ENCODE peak calls at places on chromosomes 3 and 15, in five cellular contexts. X is ovary, M is GM23248, G is stomach, Z is lung. Y is an unnamed sample.

GRCh38 chr15:95684693-95685115 is 645.8 kb upstream of the NR2F2 start:
- DNase-seq in X (no peak), Z (no peak), G (no peak), M (peak), Y (no peak)

GRCh38 chr3:15646924-15647511 is 45.5 kb downstream of the BTD start:
- DNase-seq in G (no peak), X (peak), M (peak), Z (peak), Y (no peak)

GRCh38 chr3:96331341-96331740 is 483.1 kb upstream of the EPHA6 start:
- DNase-seq in X (no peak), G (no peak), M (no peak), Z (no peak), Y (peak)

GRCh38 chr3:164190566-164190965 is 887.7 kb downstream of the SI start:
- DNase-seq in M (no peak), X (no peak), Z (no peak), G (no peak), Y (no peak)

GRCh38 chr3:184541886-184542562 is 19.6 kb upstream of the EPHB3 start:
- DNase-seq in X (no peak), G (no peak), M (no peak), Z (peak), Y (no peak)

GRCh38 chr15:85582076-85582718 is 201.8 kb downstream of the AKAP13 start:
- DNase-seq in M (peak), X (no peak), G (peak), Z (no peak), Y (no peak)

GRCh38 chr15:99476413-99477222 is 89.2 kb upstream of the MEF2A start:
- DNase-seq in X (no peak), M (peak), Z (no peak), G (peak), Y (no peak)

GRCh38 chr15:91268510-91268909 is 168.5 kb downstream of the SV2B start:
- DNase-seq in M (peak), X (no peak), Z (no peak), G (no peak), Y (no peak)

GRCh38 chr15:71761649-71762048 is 48.7 kb upstream of the NR2E3 start:
- DNase-seq in Z (no peak), X (no peak), M (peak), G (peak), Y (no peak)

GRCh38 chr3:121399820-121400219 is 146.0 kb downstream of the POLQ start:
- DNase-seq in M (no peak), G (no peak), X (no peak), Z (no peak), Y (no peak)

GRCh38 chr15:72859757-72860145 is 76.2 kb upstream of the ADPGK start:
- DNase-seq in Z (no peak), G (no peak), X (no peak), M (no peak), Y (no peak)

GRCh38 chr15:67776600-67776999 is 48.7 kb upstream of the SKOR1 start:
- DNase-seq in X (no peak), M (peak), Z (no peak), G (no peak), Y (no peak)

GRCh38 chr3:5026046-5026362 is 46.8 kb downstream of the BHLHE40 start:
- DNase-seq in G (no peak), Z (no peak), X (no peak), M (no peak), Y (no peak)

GRCh38 chr3:114892117-114892870 is 254.8 kb downstream of the ZBTB20 start:
- DNase-seq in M (no peak), X (no peak), G (no peak), Z (no peak), Y (no peak)

GRCh38 chr3:71979155-71979554 is 194.2 kb upstream of the PROK2 start:
- DNase-seq in Z (no peak), M (no peak), G (no peak), X (no peak), Y (no peak)

GRCh38 chr3:126356373-126357298 is 572 bp downstream of the KLF15 start:
- DNase-seq in X (peak), G (no peak), M (peak), Z (peak), Y (no peak)

GRCh38 chr3:124664804-124665203 is 65.4 kb upstream of the UMPS start:
- DNase-seq in G (peak), X (no peak), Z (no peak), M (no peak), Y (no peak)

GRCh38 chr3:10945683-10946287 is 46.8 kb upstream of the SLC6A1 start:
- DNase-seq in M (peak), Z (peak), X (peak), G (peak), Y (no peak)

GRCh38 chr15:77296773-77297337 is 123.0 kb downstream of the PEAK1 start:
- DNase-seq in M (no peak), Z (no peak), X (no peak), G (no peak), Y (no peak)

GRCh38 chr15:36527512-36528162 is 51.8 kb upstream of the CDIN1 start:
- DNase-seq in X (no peak), Z (no peak), G (no peak), M (peak), Y (no peak)

GRCh38 chr3:111751961-111752360 is 107.1 kb upstream of the PHLDB2 start:
- DNase-seq in Z (no peak), G (no peak), M (peak), X (no peak), Y (no peak)

GRCh38 chr3:61928776-61929175 is 367.4 kb downstream of the PTPRG start:
- DNase-seq in X (no peak), M (no peak), Z (no peak), G (no peak), Y (no peak)
- H3K27ac ChIP-seq in X (no peak), M (no peak), Z (no peak), G (no peak), Y (no peak)

DNA sequence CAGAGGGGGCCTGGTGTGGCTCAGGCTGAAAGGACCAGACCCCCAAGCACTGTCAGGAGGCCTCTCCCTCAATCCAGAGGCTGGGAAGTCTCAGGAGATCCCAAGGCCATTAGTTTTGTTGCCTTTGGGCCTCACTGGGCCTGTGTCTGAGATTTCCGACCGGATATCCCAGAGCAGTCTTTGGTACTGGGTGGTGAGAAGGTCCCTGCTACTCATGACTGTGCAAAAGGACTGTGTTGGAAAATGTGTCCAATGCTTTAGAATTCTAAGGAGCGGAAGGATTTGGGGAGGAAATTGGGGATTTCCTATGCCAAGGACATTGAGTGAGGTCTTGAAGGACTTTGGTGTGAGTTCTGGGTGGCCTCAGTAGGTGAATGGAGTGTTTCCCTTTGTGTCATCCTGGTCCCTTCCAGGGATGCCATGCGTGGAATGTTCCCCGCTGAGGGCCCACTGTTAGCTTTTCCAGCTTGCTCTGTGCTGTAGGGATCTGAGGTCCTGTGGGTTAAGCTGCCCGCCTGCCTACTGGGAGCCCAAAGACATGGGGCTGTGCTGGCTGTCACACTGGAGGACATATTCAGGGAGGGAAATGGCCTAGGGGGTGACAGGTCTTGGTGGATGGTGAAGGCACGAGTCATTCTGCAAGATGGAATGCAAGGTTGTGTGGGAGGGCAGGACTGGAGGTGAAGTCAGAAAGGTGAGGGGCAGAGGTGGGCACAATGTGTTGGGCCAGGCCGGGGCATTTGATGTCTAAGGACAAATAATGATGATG is 16.4 kb downstream of the SMAD6 start:
- DNase-seq in Z (no peak), G (no peak), M (no peak), X (no peak), Y (no peak)
- H3K27ac ChIP-seq in Z (no peak), G (peak), M (peak), X (no peak), Y (no peak)

GRCh38 chr15:73986055-73986775 is 5.9 kb downstream of the STOML1 start:
- DNase-seq in G (no peak), X (no peak), M (peak), Z (no peak), Y (no peak)
- H3K27ac ChIP-seq in G (peak), X (no peak), M (no peak), Z (no peak), Y (no peak)

GRCh38 chr3:50219285-50219684 is 14.2 kb downstream of the SLC38A3 start:
- DNase-seq in G (no peak), X (no peak), M (no peak), Z (no peak), Y (no peak)
- H3K27ac ChIP-seq in G (no peak), X (no peak), M (no peak), Z (no peak), Y (no peak)

GRCh38 chr3:150333482-150333881 is 74.6 kb upstream of the TSC22D2 start:
- DNase-seq in M (no peak), G (no peak), Z (no peak), X (no peak), Y (no peak)

GRCh38 chr3:150330174-150330573 is 77.9 kb upstream of the TSC22D2 start:
- DNase-seq in X (no peak), G (no peak), M (no peak), Z (no peak), Y (no peak)

GRCh38 chr3:150329408-150329807 is 78.7 kb upstream of the TSC22D2 start:
- DNase-seq in M (no peak), G (no peak), Z (no peak), X (no peak), Y (no peak)

GRCh38 chr3:150331978-150332568 is 76.0 kb upstream of the TSC22D2 start:
- DNase-seq in G (no peak), X (no peak), Z (no peak), M (no peak), Y (no peak)

DNA sequence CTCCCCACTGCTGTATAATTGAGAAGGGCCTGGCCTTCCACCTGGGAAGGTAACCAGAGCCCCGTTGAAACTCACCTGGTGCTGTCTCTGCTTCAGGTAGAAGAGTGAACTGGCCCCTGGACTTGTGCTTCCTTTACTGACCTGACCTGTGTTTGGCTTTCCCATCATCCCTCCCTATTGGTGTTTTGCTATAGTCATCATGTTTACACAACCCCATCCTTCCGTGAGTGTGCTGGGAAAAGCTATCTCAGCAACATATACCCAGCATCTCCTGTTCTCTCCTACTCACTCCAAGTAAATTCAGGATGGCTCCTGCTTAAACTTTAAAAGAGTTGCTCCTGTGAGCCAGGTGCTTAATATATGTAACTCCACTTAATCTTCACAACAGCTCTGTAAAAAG is 77.2 kb upstream of the TSC22D2 start:
- DNase-seq in M (no peak), X (no peak), Z (no peak), G (no peak), Y (no peak)
- H3K27ac ChIP-seq in M (no peak), X (no peak), Z (no peak), G (no peak), Y (no peak)

GRCh38 chr3:58078610-58079009 is 70.4 kb downstream of the FLNB start:
- DNase-seq in G (no peak), M (no peak), Z (no peak), X (no peak), Y (no peak)

GRCh38 chr3:58079773-58080172 is 71.6 kb downstream of the FLNB start:
- DNase-seq in X (no peak), G (no peak), Z (no peak), M (no peak), Y (no peak)

GRCh38 chr3:58074997-58075396 is 66.8 kb downstream of the FLNB start:
- DNase-seq in Z (no peak), X (no peak), M (no peak), G (no peak), Y (peak)

GRCh38 chr3:58074126-58074715 is 66.0 kb downstream of the FLNB start:
- DNase-seq in M (no peak), Z (no peak), G (no peak), X (no peak), Y (no peak)

GRCh38 chr3:58077586-58078285 is 69.5 kb downstream of the FLNB start:
- DNase-seq in G (no peak), M (no peak), X (no peak), Z (no peak), Y (no peak)
- H3K27ac ChIP-seq in G (no peak), M (no peak), X (no peak), Z (no peak), Y (no peak)

DNA sequence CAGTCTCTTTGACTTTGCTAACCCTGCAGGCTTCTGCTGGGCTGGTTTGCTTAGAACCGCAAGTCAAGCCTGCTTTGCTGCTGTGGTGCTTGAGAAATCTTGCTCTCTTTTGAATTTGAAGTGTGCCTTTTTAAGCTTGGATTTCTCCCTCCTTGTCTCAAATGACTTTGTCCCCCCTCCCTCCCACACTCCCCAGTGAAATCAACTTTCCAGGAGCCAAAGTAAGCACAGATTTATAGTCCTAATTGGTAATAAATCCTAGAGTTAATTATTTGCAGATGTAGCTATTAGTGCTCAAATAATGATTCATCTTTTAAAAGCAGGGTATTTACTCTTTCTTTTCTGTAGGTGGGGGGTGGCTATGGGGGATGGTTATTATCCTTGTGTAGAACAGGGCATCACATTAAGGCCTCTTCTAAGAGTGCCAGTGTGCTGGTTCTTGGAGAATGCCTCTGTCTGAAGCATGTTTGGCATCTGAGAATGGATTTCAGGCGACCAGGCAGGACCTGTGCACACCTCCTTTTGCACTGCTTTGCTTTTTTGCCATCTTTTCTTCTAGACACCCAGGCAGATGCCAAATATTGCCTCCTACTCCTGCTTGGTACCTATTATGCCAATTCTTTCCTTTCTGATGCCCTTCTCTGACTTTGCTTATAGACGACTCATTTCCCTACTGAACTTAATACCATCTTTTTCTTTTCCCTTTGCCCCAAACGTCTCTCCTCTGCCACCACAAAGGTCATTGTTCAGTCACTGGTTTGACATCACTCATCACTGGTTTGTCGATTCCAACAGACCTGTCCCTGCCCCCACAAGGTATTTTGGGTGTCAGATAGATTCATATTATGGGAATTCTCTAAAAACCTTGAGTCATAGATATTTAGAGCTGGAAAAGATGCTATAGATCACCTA is 50.7 kb downstream of the CLDN11 start:
- DNase-seq in G (no peak), X (no peak), M (peak), Z (no peak), Y (peak)
- H3K27ac ChIP-seq in G (peak), X (peak), M (no peak), Z (no peak), Y (peak)

GRCh38 chr3:27628029-27628750 is 93.9 kb downstream of the EOMES start:
- DNase-seq in M (no peak), G (no peak), X (no peak), Z (no peak), Y (no peak)

GRCh38 chr3:27633224-27633545 is 88.9 kb downstream of the EOMES start:
- DNase-seq in G (no peak), X (no peak), M (no peak), Z (peak), Y (no peak)

GRCh38 chr3:27629381-27629780 is 92.7 kb downstream of the EOMES start:
- DNase-seq in G (no peak), Z (no peak), M (no peak), X (no peak), Y (no peak)

GRCh38 chr3:27630892-27631291 is 91.2 kb downstream of the EOMES start:
- DNase-seq in G (no peak), M (peak), X (no peak), Z (no peak), Y (no peak)

GRCh38 chr3:27632431-27633223 is 89.5 kb downstream of the EOMES start:
- DNase-seq in Z (peak), M (peak), X (peak), G (peak), Y (no peak)
- H3K27ac ChIP-seq in Z (peak), M (peak), X (peak), G (peak), Y (peak)

GRCh38 chr15:89196241-89196640 is 25.1 kb downstream of the RLBP1 start:
- DNase-seq in Z (no peak), G (no peak), M (no peak), X (no peak), Y (no peak)

GRCh38 chr15:89197503-89197971 is 23.8 kb downstream of the RLBP1 start:
- DNase-seq in Z (peak), G (no peak), M (no peak), X (no peak), Y (peak)

GRCh38 chr15:89194608-89195007 is 26.8 kb downstream of the RLBP1 start:
- DNase-seq in X (no peak), G (no peak), Z (no peak), M (no peak), Y (peak)

GRCh38 chr15:89196994-89197393 is 24.4 kb downstream of the RLBP1 start:
- DNase-seq in Z (no peak), X (no peak), M (no peak), G (peak), Y (no peak)

DNA sequence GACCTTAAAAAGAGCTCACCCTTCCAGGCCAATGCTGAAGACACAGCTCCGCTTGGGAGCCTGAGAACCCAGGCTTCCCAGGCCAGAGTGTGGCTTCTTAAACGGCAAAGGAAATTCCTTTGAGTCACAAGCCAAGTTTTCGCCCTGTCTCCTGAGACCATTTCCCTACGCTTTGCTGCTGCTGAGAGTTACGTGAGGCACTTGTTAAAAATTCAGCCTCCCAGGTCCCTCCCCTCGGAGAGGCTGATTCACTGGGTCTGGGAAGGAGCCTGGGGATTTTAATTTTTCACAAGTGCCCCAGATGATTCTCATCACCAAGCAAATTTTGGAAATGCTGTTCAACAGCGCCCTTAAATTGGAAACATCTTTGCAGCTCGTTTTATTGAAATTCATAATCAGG is 25.5 kb downstream of the RLBP1 start:
- DNase-seq in X (no peak), G (no peak), Z (no peak), M (peak), Y (no peak)
- H3K27ac ChIP-seq in X (no peak), G (no peak), Z (no peak), M (peak), Y (peak)

Y was measured in caudate nucleus.